ENCODE peak calls at places on chromosomes 7 and 10, in five cellular contexts. W, P, C, L and K are unnamed samples. For H3K27me3 and H3K4me1, the result is how much of the 10 kb centered on the place peaks cover.

GRCh38 chr7:150835702-150836280 is 16.5 kb upstream of the AOC1 start:
- DNase-seq in W (no peak), P (no peak), C (no peak), L (no peak), K (no peak)

GRCh38 chr10:13399236-13399635 is 51.1 kb upstream of the SEPHS1 start:
- DNase-seq in W (no peak), P (no peak), C (no peak), L (no peak), K (no peak)

GRCh38 chr7:5396542-5396941 is 27.1 kb downstream of the TNRC18 start:
- DNase-seq in W (no peak), P (no peak), C (peak), L (no peak), K (no peak)

GRCh38 chr7:2779086-2779485 is 65.0 kb downstream of the GNA12 start:
- DNase-seq in W (no peak), P (no peak), C (no peak), L (no peak), K (no peak)

GRCh38 chr10:10490187-10490980 is 527.3 kb upstream of the CELF2 start:
- DNase-seq in W (no peak), P (no peak), C (no peak), L (no peak), K (no peak)

GRCh38 chr7:128366290-128366689 is 4.8 kb upstream of the PRRT4 start:
- DNase-seq in W (no peak), P (no peak), C (no peak), L (no peak), K (no peak)

GRCh38 chr10:118840071-118840775 is 85.5 kb upstream of the CACUL1 start:
- DNase-seq in W (no peak), P (no peak), C (no peak), L (peak), K (no peak)

GRCh38 chr7:42692609-42693008 is 219.3 kb downstream of the C7orf25 start:
- DNase-seq in W (no peak), P (no peak), C (no peak), L (no peak), K (no peak)

GRCh38 chr10:32386623-32387022 is 39.7 kb upstream of the EPC1 start:
- DNase-seq in W (no peak), P (no peak), C (no peak), L (no peak), K (no peak)

GRCh38 chr10:96999987-97000386 is 167.9 kb downstream of the LCOR start:
- DNase-seq in W (no peak), P (no peak), C (no peak), L (peak), K (no peak)

GRCh38 chr10:63107943-63108437 is 25.1 kb upstream of the NRBF2 start:
- DNase-seq in W (no peak), P (no peak), C (no peak), L (no peak), K (no peak)

GRCh38 chr10:52347327-52347667 is 33.2 kb downstream of the DKK1 start:
- DNase-seq in W (no peak), P (no peak), C (no peak), L (no peak), K (no peak)

GRCh38 chr10:110358869-110359629 is 54.3 kb upstream of the SMNDC1 start:
- DNase-seq in W (no peak), P (peak), C (peak), L (peak), K (no peak)

GRCh38 chr10:99766282-99766681 is 16.2 kb upstream of the ABCC2 start:
- DNase-seq in W (no peak), P (no peak), C (no peak), L (no peak), K (no peak)

GRCh38 chr7:105759670-105760548 is 116.5 kb downstream of the ATXN7L1 start:
- DNase-seq in W (peak), P (no peak), C (peak), L (peak), K (no peak)

GRCh38 chr10:126013489-126014281 is 117.3 kb downstream of the FANK1 start:
- DNase-seq in W (no peak), P (no peak), C (no peak), L (peak), K (no peak)

GRCh38 chr10:50272531-50272930 is 21.2 kb upstream of the ASAH2 start:
- DNase-seq in W (no peak), P (no peak), C (no peak), L (no peak), K (no peak)

GRCh38 chr7:102935450-102936110 is 22.8 kb downstream of the LRRC17 start:
- DNase-seq in W (no peak), P (no peak), C (no peak), L (no peak), K (no peak)

GRCh38 chr10:81251457-81252115 is 623.4 kb upstream of the NRG3 start:
- DNase-seq in W (no peak), P (no peak), C (no peak), L (peak), K (no peak)

GRCh38 chr10:85459906-85460305 is 906.7 kb downstream of the GRID1 start:
- DNase-seq in W (no peak), P (no peak), C (no peak), L (no peak), K (no peak)

GRCh38 chr10:100728928-100729876 is 16.2 kb upstream of the PAX2 start:
- DNase-seq in W (no peak), P (no peak), C (no peak), L (peak), K (no peak)

GRCh38 chr7:149180713-149181112 is 14.6 kb upstream of the ZNF282 start:
- DNase-seq in W (no peak), P (no peak), C (no peak), L (no peak), K (no peak)

GRCh38 chr10:100939763-100940344 is 27.1 kb downstream of the SLF2 start:
- DNase-seq in W (no peak), P (no peak), C (no peak), L (no peak), K (no peak)

GRCh38 chr10:123204127-123204461 is 49.9 kb downstream of the BUB3 start:
- DNase-seq in W (no peak), P (no peak), C (no peak), L (no peak), K (no peak)

GRCh38 chr7:122883049-122883670 is 3.1 kb downstream of the CADPS2 start:
- DNase-seq in W (no peak), P (no peak), C (no peak), L (no peak), K (no peak)

GRCh38 chr7:79353720-79354468 is 99.6 kb downstream of the MAGI2 start:
- DNase-seq in W (no peak), P (no peak), C (no peak), L (no peak), K (no peak)

GRCh38 chr10:99674762-99675161 is 15.5 kb downstream of the ENTPD7 start:
- DNase-seq in W (no peak), P (no peak), C (no peak), L (no peak), K (no peak)

GRCh38 chr7:17234398-17235021 is 63.9 kb upstream of the AHR start:
- DNase-seq in W (no peak), P (no peak), C (peak), L (no peak), K (no peak)

GRCh38 chr7:40715053-40715430 is 580.2 kb downstream of the SUGCT start:
- DNase-seq in W (no peak), P (no peak), C (no peak), L (no peak), K (no peak)

GRCh38 chr7:144817001-144817400 is 18.9 kb downstream of the TPK1 start:
- DNase-seq in W (no peak), P (no peak), C (no peak), L (no peak), K (no peak)

GRCh38 chr10:11439523-11440053 is 171.9 kb downstream of the USP6NL start:
- DNase-seq in W (no peak), P (no peak), C (no peak), L (peak), K (no peak)

GRCh38 chr10:68800196-68800595 is 27.1 kb upstream of the STOX1 start:
- DNase-seq in W (no peak), P (no peak), C (no peak), L (no peak), K (no peak)

GRCh38 chr10:68790476-68790875 is 36.9 kb upstream of the STOX1 start:
- DNase-seq in W (no peak), P (no peak), C (no peak), L (no peak), K (no peak)

GRCh38 chr10:68792115-68792514 is 35.2 kb upstream of the STOX1 start:
- DNase-seq in W (no peak), P (no peak), C (no peak), L (no peak), K (no peak)

GRCh38 chr10:68796609-68797008 is 30.7 kb upstream of the STOX1 start:
- DNase-seq in W (no peak), P (no peak), C (no peak), L (no peak), K (no peak)

GRCh38 chr10:68795886-68796532 is 31.3 kb upstream of the STOX1 start:
- DNase-seq in W (no peak), P (no peak), C (no peak), L (no peak), K (no peak)
- H3K27me3 ChIP-seq in W (under half), P (under half), C (under half), L (under half), K (under half)

DNA sequence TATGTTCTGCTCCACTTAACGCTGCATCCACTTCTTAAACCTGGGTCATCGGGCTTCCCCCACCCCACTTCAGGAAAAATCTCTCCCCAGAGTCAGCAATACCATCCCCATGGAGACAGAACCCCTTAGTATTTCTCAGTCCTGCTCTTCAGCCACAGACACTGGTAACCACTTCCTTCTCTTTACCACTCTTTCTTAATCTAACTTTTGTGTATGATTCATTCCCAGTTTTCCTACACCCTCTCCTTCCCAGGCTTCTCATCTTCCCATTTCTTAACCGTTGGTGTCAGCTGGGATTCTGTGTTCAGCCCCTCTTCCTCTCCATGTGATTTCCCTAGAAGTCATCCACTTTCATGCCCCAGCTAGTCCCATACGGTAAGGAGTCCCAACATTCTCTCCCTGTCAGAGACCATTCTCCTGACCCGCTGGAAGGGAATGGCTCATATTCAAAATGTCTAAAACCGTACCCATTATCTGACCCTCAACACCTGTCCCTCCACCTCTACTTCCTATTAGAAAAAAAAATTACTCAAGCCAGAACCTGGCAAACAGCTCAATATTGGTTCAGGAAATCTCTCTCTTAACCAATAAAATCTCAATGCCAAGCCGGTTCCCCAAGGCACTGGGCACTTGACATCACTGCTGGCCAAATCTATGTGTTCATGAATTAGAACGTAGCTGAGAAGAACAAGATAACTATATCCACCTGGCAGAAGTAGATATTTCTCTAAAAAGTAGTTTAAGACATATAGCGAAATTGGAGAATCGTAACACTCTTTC is 89.4 kb downstream of the DGKI start:
- DNase-seq in W (no peak), P (no peak), C (no peak), L (no peak), K (no peak)
- H3K4me1 ChIP-seq in W (under half), P (under half), C (under half), L (under half), K (under half)

GRCh38 chr10:128035557-128035973 is 90.7 kb downstream of the MKI67 start:
- DNase-seq in W (no peak), P (peak), C (peak), L (peak), K (no peak)
- TF ChIP-seq CTCF in W (peak), P (peak), C (peak), L (peak), K (peak)

GRCh38 chr7:27115161-27116018 is 12.9 kb upstream of the HOXA2 start:
- DNase-seq in W (no peak), P (no peak), C (no peak), L (peak), K (no peak)
- H3K27me3 ChIP-seq in W (under half), P (half or more), C (under half), L (half or more), K (under half)

DNA sequence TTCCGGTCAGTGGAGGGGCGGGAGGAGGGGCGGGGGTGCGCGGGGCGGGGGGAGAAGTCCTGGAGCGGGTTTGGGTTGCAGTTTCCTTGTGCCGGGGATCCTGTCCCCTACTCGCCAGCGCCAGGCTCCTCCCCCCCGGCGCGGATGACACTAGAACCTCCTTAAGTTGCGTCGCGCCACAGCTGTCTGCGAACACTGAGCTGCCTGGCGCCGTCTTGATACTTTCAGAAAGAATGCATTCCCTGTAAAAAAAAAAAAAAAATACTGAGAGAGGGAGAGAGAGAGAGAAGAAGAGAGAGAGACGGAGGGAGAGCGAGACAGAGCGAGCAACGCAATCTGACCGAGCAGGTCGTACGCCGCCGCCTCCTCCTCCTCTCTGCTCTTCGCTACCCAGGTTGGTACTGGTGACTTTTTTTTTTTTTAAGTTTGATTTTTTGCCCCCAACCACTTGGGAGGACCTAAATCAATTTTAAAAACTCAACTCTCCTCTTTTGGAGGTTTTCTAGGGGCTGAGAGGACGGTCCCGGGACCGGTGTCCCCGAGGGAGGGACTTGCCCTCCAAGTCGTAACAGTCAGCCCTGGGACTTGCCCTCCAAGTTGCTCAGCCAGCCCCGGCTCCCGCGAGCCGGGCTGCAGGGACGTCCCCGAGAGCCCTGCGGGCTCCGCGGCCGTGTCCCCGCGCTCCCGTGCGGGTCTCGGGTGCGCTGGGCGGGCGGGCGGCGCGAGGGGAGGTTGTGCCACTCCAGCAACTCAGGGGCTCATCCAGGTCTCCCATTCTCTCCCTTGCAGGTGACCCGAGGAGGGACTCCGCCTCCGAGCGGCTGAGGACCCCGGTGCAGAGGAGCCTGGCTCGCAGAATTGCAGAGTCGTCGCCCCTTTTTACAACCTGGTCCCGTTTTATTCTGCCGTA is at the start of gene GATA3:
- DNase-seq in W (no peak), P (peak), C (peak), L (peak), K (no peak)
- H3K4me1 ChIP-seq in W (under half), P (half or more), C (under half), L (under half), K (half or more)

GRCh38 chr10:121189092-121189491 is 337.9 kb downstream of the WDR11 start:
- DNase-seq in W (no peak), P (no peak), C (no peak), L (no peak), K (no peak)

GRCh38 chr10:121183241-121183640 is 332.1 kb downstream of the WDR11 start:
- DNase-seq in W (no peak), P (no peak), C (no peak), L (no peak), K (no peak)

GRCh38 chr10:121185816-121186215 is 334.7 kb downstream of the WDR11 start:
- DNase-seq in W (no peak), P (no peak), C (no peak), L (no peak), K (no peak)

GRCh38 chr10:121187375-121187774 is 336.2 kb downstream of the WDR11 start:
- DNase-seq in W (no peak), P (no peak), C (no peak), L (peak), K (no peak)

DNA sequence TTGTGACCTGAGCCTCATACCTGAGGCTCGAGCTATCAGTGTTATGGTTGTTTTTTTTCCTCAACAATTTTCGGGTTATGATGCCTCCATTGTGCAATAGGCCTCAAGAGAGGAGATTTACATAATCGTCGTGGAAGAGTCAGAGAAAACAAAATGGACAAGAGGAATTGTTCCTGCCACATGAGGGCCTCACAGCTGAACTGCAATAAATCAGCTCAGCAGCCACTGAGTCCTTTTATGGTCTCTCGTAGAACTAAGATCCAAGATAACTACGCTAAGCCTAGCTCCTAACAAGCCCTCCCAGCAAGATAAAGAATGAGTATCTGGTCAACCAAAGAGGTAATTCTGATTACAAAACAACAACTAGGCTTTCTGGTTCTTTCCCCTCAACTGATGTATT is 336.8 kb downstream of the WDR11 start:
- DNase-seq in W (peak), P (no peak), C (no peak), L (no peak), K (no peak)
- TF ChIP-seq CTCF in W (no peak), P (no peak), C (peak), L (peak), K (no peak)

GRCh38 chr10:125002044-125002422 is 60.1 kb downstream of the ZRANB1 start:
- DNase-seq in W (peak), P (peak), C (no peak), L (no peak), K (no peak)

GRCh38 chr10:125004571-125005311 is 62.8 kb downstream of the ZRANB1 start:
- DNase-seq in W (peak), P (no peak), C (no peak), L (peak), K (no peak)

GRCh38 chr10:125003901-125004467 is 62.1 kb downstream of the ZRANB1 start:
- DNase-seq in W (peak), P (no peak), C (no peak), L (no peak), K (no peak)

GRCh38 chr10:125002423-125003145 is 60.7 kb downstream of the ZRANB1 start:
- DNase-seq in W (peak), P (peak), C (no peak), L (peak), K (no peak)

DNA sequence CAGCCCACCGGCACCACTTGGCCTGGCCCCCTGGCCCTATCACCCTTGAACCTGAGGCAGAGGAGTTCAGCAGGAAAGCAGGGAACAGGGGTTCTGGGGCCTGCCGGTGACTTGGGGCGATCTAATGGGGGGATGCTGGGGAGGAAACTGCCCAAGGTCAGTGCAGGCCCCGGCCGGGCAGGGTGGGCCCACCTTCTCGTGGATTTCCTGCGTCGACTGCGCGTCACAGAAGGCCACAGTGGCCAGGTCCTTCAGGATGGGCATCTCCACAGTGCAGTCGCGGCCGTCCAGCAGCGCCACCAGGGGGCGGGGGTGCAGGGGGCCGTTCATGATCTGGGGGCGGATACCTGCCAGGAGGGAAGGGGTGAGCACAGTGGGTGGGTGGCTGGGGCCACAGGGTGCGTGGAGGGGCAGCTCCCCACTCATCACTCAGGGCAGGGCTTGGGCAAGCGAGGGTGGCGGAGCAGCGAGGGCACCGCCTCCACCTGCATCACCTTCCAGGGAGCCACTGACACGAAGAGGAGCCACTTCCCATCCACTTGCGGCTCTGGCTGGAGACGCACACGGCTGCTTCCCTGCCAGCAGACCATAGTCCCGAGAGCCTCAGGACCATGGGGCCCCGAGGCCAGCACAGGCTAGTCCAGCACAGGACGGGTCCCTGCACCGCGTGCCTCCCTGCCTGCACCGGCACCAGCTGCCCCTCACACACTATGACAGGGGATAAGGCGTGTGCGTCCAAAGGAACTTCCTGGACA is 61.4 kb downstream of the ZRANB1 start:
- DNase-seq in W (peak), P (no peak), C (no peak), L (peak), K (no peak)
- H3K27me3 ChIP-seq in W (under half), P (under half), C (under half), L (under half), K (under half)